ENCODE peak calls at places on chromosomes 7 and 10, in eight cellular contexts. O is fibroblast of mammary gland; M is activated CD4-positive, alpha-beta T cell treated with anti-CD3 and anti-CD28 coated beads, Interleukin-2, amount 50 U/mL, for 48 hours; V is HT1080; D is T-cell; A is cerebellar cortex; U is RCC 7860; C is body of pancreas. T is an unnamed sample.

GRCh38 chr7:66167773-66168367 is 37.3 kb upstream of the TPST1 start:
- DNase-seq in O (peak), M (no peak), V (no peak), D (no peak), A (no peak), U (no peak), C (no peak), T (peak)

GRCh38 chr7:44750921-44751571 is 2.4 kb downstream of the ZMIZ2 start:
- DNase-seq in O (no peak), M (peak), V (no peak), D (peak), A (no peak), U (peak), C (peak), T (peak)

GRCh38 chr7:139901840-139902370 is 72.8 kb downstream of the TBXAS1 start:
- DNase-seq in O (no peak), M (no peak), V (no peak), D (no peak), A (no peak), U (no peak), C (no peak), T (no peak)

GRCh38 chr10:35375091-35375765 is 38.9 kb downstream of the CCNY start:
- DNase-seq in O (peak), M (no peak), V (no peak), D (no peak), A (no peak), U (no peak), C (no peak), T (no peak)

GRCh38 chr10:102396251-102396650 is 746 bp downstream of the NFKB2 start:
- DNase-seq in O (no peak), M (no peak), V (no peak), D (no peak), A (no peak), U (no peak), C (no peak), T (no peak)

GRCh38 chr10:102649770-102650654 is 5.7 kb downstream of the TRIM8 start:
- DNase-seq in O (no peak), M (no peak), V (no peak), D (no peak), A (no peak), U (no peak), C (peak), T (no peak)

GRCh38 chr7:135761751-135762488 is 13.3 kb upstream of the FAM180A start:
- DNase-seq in O (no peak), M (no peak), V (peak), D (no peak), A (no peak), U (peak), C (no peak), T (peak)

GRCh38 chr7:111364413-111364812 is 197.9 kb downstream of the IMMP2L start:
- DNase-seq in O (peak), M (no peak), V (peak), D (no peak), A (no peak), U (peak), C (no peak), T (peak)

GRCh38 chr10:108582888-108583287 is 1340.4 kb downstream of the XPNPEP1 start:
- DNase-seq in O (no peak), M (no peak), V (no peak), D (no peak), A (no peak), U (no peak), C (no peak), T (no peak)

GRCh38 chr7:3300221-3300650 is 816 bp upstream of the SDK1 start:
- DNase-seq in O (peak), M (no peak), V (no peak), D (no peak), A (no peak), U (no peak), C (peak), T (peak)

GRCh38 chr7:4345004-4345403 is 337.1 kb upstream of the FOXK1 start:
- DNase-seq in O (no peak), M (no peak), V (peak), D (no peak), A (no peak), U (no peak), C (no peak), T (peak)

GRCh38 chr10:15472431-15473400 is 101.6 kb upstream of the FAM171A1 start:
- DNase-seq in O (peak), M (no peak), V (no peak), D (no peak), A (no peak), U (no peak), C (no peak), T (peak)

GRCh38 chr10:101008823-101009423 is 9.3 kb downstream of the LZTS2 start:
- DNase-seq in O (no peak), M (no peak), V (no peak), D (no peak), A (no peak), U (no peak), C (peak), T (no peak)

GRCh38 chr10:58642283-58642682 is 129.6 kb downstream of the BICC1 start:
- DNase-seq in O (peak), M (no peak), V (peak), D (no peak), A (no peak), U (peak), C (no peak), T (peak)

GRCh38 chr10:116198636-116199035 is 74.4 kb downstream of the GFRA1 start:
- DNase-seq in O (no peak), M (no peak), V (no peak), D (no peak), A (no peak), U (no peak), C (no peak), T (no peak)

GRCh38 chr10:88848499-88848898 is 3.1 kb downstream of the ANKRD22 start:
- DNase-seq in O (peak), M (no peak), V (peak), D (no peak), A (no peak), U (peak), C (no peak), T (peak)

GRCh38 chr7:52168085-52168484 is 851.5 kb upstream of the COBL start:
- DNase-seq in O (no peak), M (no peak), V (peak), D (no peak), A (no peak), U (no peak), C (no peak), T (no peak)

GRCh38 chr10:46550076-46550790 is 6.2 kb downstream of the GPRIN2 start:
- DNase-seq in O (no peak), M (peak), V (no peak), D (no peak), A (no peak), U (no peak), C (peak), T (no peak)

T was measured in Daoy.